ENCODE peak calls at places on chromosomes 1 and 21, in six cellular contexts. I is mucosa of gallbladder; A is stimulated activated CD8-positive, alpha-beta memory T cell treated with anti-CD3 and anti-CD28 coated beads, Interleukin-12 subunit alpha, Interleukin-12 subunit beta, amount 100 ng/mL, for 4 hours; N is MG63; L is activated CD4-positive, alpha-beta T cell treated with anti-CD3 and anti-CD28 coated beads for 48 hours; F is WTC11. G is an unnamed sample.

GRCh38 chr1:96346708-96347107 is 374.9 kb upstream of the PTBP2 start:
- DNase-seq in I (no peak), A (no peak), N (no peak), L (no peak), F (no peak), G (peak; percentile 35)

GRCh38 chr1:60825593-60825992 is 256.8 kb upstream of the NFIA start:
- DNase-seq in I (no peak), A (no peak), N (no peak), L (no peak), F (peak; percentile 13), G (no peak)

GRCh38 chr21:42219606-42220137 is 732 bp downstream of the ABCG1 start:
- DNase-seq in I (no peak), A (no peak), N (no peak), L (peak; percentile 42), F (peak; percentile 41), G (no peak)

GRCh38 chr1:30366914-30367313 is 356.5 kb downstream of the MATN1 start:
- DNase-seq in I (no peak), A (no peak), N (no peak), L (no peak), F (no peak), G (no peak)

GRCh38 chr1:84278905-84279304 is 22.6 kb upstream of the SAMD13 start:
- DNase-seq in I (peak; percentile 42), A (no peak), N (no peak), L (no peak), F (no peak), G (no peak)

GRCh38 chr1:181100924-181101323 is 12.4 kb downstream of the IER5 start:
- DNase-seq in I (no peak), A (no peak), N (no peak), L (no peak), F (no peak), G (peak; percentile 36)

GRCh38 chr1:166601650-166602049 is 237.6 kb upstream of the POGK start:
- DNase-seq in I (no peak), A (no peak), N (no peak), L (no peak), F (no peak), G (no peak)

GRCh38 chr1:12410351-12410750 is 180.5 kb downstream of the VPS13D start:
- DNase-seq in I (no peak), A (no peak), N (no peak), L (no peak), F (no peak), G (no peak)

GRCh38 chr1:109886827-109887226 is 23.8 kb upstream of the CSF1 start:
- DNase-seq in I (no peak), A (no peak), N (no peak), L (no peak), F (no peak), G (no peak)

GRCh38 chr1:21833392-21833976 is 21.4 kb downstream of the LDLRAD2 start:
- DNase-seq in I (no peak), A (no peak), N (no peak), L (no peak), F (no peak), G (no peak)

GRCh38 chr21:22892041-22892440 is 1893.8 kb downstream of the NCAM2 start:
- DNase-seq in I (no peak), A (no peak), N (no peak), L (no peak), F (no peak), G (peak; percentile 14)

GRCh38 chr1:29532741-29533140 is 296.4 kb downstream of the PTPRU start:
- DNase-seq in I (peak; percentile 55), A (no peak), N (peak; percentile 31), L (no peak), F (no peak), G (no peak)

GRCh38 chr1:41810446-41810845 is 108.3 kb downstream of the HIVEP3 start:
- DNase-seq in I (no peak), A (no peak), N (no peak), L (peak; percentile 70), F (peak; percentile 57), G (peak; percentile 71)

GRCh38 chr1:116228501-116228900 is 117.3 kb downstream of the MAB21L3 start:
- DNase-seq in I (no peak), A (no peak), N (no peak), L (no peak), F (no peak), G (no peak)

GRCh38 chr1:28258628-28259251 is 578 bp upstream of the SESN2 start:
- DNase-seq in I (no peak), A (no peak), N (peak; percentile 51), L (no peak), F (no peak), G (peak; percentile 33)

GRCh38 chr1:230858918-230859819 is 9.2 kb downstream of the C1orf198 start:
- DNase-seq in I (no peak), A (no peak), N (no peak), L (no peak), F (no peak), G (no peak)

GRCh38 chr1:25503551-25504426 is 39.6 kb upstream of the LDLRAP1 start:
- DNase-seq in I (peak; percentile 55), A (peak; percentile 38), N (peak; percentile 29), L (peak; percentile 76), F (peak; percentile 83), G (peak; percentile 42)

GRCh38 chr1:227038401-227038800 is 98.3 kb downstream of the COQ8A start:
- DNase-seq in I (no peak), A (no peak), N (no peak), L (no peak), F (no peak), G (no peak)

GRCh38 chr21:38448619-38449186 is 49.6 kb downstream of the ERG start:
- DNase-seq in I (no peak), A (no peak), N (no peak), L (no peak), F (peak; percentile 34), G (no peak)

GRCh38 chr1:158414651-158415345 is 11.2 kb downstream of the OR10K2 start:
- DNase-seq in I (no peak), A (no peak), N (no peak), L (no peak), F (no peak), G (no peak)

G was measured in ELR.